ENCODE peak calls at places on chromosome 18, in four cellular contexts. One of them, this sample, is unnamed.

GRCh38 chr18:76521367-76521766 is 26.3 kb upstream of the ZNF516 start:
- DNase-seq in HepG2: no peak
- DNase-seq in K562: no peak
- DNase-seq in HEK293T: no peak
- DNase-seq in this sample: no peak

GRCh38 chr18:79321625-79322024 is 74.1 kb upstream of the NFATC1 start:
- DNase-seq in K562: no peak
- DNase-seq in HepG2: no peak
- DNase-seq in HEK293T: no peak
- DNase-seq in this sample: no peak

GRCh38 chr18:9101730-9102390 is 639 bp upstream of the NDUFV2 start:
- DNase-seq in K562: peak; percentile 61
- DNase-seq in HepG2: peak; percentile 67
- DNase-seq in HEK293T: no peak
- DNase-seq in this sample: no peak

GRCh38 chr18:6452194-6452593 is 37.5 kb upstream of the L3MBTL4 start:
- DNase-seq in HEK293T: no peak
- DNase-seq in HepG2: no peak
- DNase-seq in K562: no peak
- DNase-seq in this sample: no peak

GRCh38 chr18:21342372-21342771 is 100.3 kb downstream of the GREB1L start:
- DNase-seq in HepG2: no peak
- DNase-seq in HEK293T: no peak
- DNase-seq in K562: no peak
- DNase-seq in this sample: no peak

GRCh38 chr18:2924920-2925319 is 78.1 kb downstream of the EMILIN2 start:
- DNase-seq in HEK293T: no peak
- DNase-seq in K562: no peak
- DNase-seq in HepG2: no peak
- DNase-seq in this sample: no peak

GRCh38 chr18:76494181-76494540 is 881 bp downstream of the ZNF516 start:
- DNase-seq in HEK293T: no peak
- DNase-seq in K562: no peak
- DNase-seq in HepG2: peak; percentile 18
- DNase-seq in this sample: no peak

GRCh38 chr18:54776282-54776977 is 51.8 kb upstream of the RAB27B start:
- DNase-seq in K562: no peak
- DNase-seq in HepG2: peak; percentile 37
- DNase-seq in HEK293T: no peak
- DNase-seq in this sample: peak; percentile 12

GRCh38 chr18:374735-375168 is 106.9 kb upstream of the THOC1 start:
- DNase-seq in HEK293T: no peak
- DNase-seq in HepG2: no peak
- DNase-seq in K562: no peak
- DNase-seq in this sample: no peak

GRCh38 chr18:76488190-76488589 is 6.9 kb downstream of the ZNF516 start:
- DNase-seq in K562: no peak
- DNase-seq in HEK293T: no peak
- DNase-seq in HepG2: no peak
- DNase-seq in this sample: no peak

GRCh38 chr18:3211236-3211992 is 8.4 kb downstream of the MYOM1 start:
- DNase-seq in HepG2: peak; percentile 69
- DNase-seq in HEK293T: no peak
- DNase-seq in K562: no peak
- DNase-seq in this sample: no peak

GRCh38 chr18:8705941-8706544 is 687 bp downstream of the MTCL1 start:
- DNase-seq in HepG2: no peak
- DNase-seq in K562: no peak
- DNase-seq in HEK293T: no peak
- DNase-seq in this sample: no peak

GRCh38 chr18:1544016-1544415 is 639.3 kb downstream of the ADCYAP1 start:
- DNase-seq in K562: no peak
- DNase-seq in HEK293T: no peak
- DNase-seq in HepG2: no peak
- DNase-seq in this sample: no peak

DNA sequence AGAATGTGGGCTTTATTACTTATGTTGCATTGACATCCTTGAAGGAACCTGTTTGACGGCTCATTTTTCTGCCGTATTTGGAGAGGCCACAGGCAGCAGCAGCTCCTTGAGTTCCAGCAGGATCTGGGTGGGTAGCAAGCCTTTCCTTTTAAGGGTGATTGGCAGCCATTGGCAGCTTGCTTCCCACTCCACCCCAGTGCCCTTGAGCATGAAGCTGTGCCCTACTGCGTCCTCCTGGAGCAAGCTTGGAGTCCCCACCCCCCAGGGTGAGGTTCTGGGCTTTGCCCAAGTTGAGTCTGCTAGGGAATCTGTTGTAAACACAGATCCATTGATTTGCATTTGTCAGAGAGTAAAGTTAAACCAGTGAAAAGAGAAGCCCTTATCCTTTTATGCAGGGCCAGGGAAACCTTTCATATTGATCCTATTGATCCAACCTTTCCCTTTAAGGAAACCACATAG is 9.2 kb downstream of the ONECUT2 start:
- DNase-seq in HEK293T: no peak
- DNase-seq in K562: no peak
- DNase-seq in HepG2: no peak
- DNase-seq in this sample: no peak
- TF ChIP-seq TARDBP in HEK293T: no peak
- TF ChIP-seq TARDBP in K562: no peak
- TF ChIP-seq TARDBP in HepG2: no peak
- TF ChIP-seq TARDBP in this sample: no peak

GRCh38 chr18:48802543-48803428 is 148.0 kb downstream of the SMAD7 start:
- DNase-seq in K562: no peak
- DNase-seq in HEK293T: no peak
- DNase-seq in HepG2: no peak
- DNase-seq in this sample: no peak
- TF ChIP-seq TARDBP in K562: no peak
- TF ChIP-seq TARDBP in HEK293T: no peak
- TF ChIP-seq TARDBP in HepG2: no peak
- TF ChIP-seq TARDBP in this sample: no peak

GRCh38 chr18:50579061-50579774 is 19.3 kb downstream of the MAPK4 start:
- DNase-seq in K562: no peak
- DNase-seq in HepG2: no peak
- DNase-seq in HEK293T: no peak
- DNase-seq in this sample: no peak
- TF ChIP-seq TARDBP in K562: no peak
- TF ChIP-seq TARDBP in HepG2: no peak
- TF ChIP-seq TARDBP in HEK293T: no peak
- TF ChIP-seq TARDBP in this sample: no peak

GRCh38 chr18:74598350-74599001 is 806 bp downstream of the ZNF407 start:
- DNase-seq in HEK293T: peak; percentile 28
- DNase-seq in K562: peak; percentile 40
- DNase-seq in HepG2: peak; percentile 60
- DNase-seq in this sample: no peak
- TF ChIP-seq TARDBP in HEK293T: no peak
- TF ChIP-seq TARDBP in K562: no peak
- TF ChIP-seq TARDBP in HepG2: peak; percentile 16
- TF ChIP-seq TARDBP in this sample: no peak

GRCh38 chr18:11251891-11252270 is 102.5 kb upstream of the PIEZO2 start:
- DNase-seq in K562: no peak
- DNase-seq in HepG2: no peak
- DNase-seq in HEK293T: no peak
- DNase-seq in this sample: no peak

GRCh38 chr18:11246466-11246865 is 97.1 kb upstream of the PIEZO2 start:
- DNase-seq in K562: no peak
- DNase-seq in HEK293T: no peak
- DNase-seq in HepG2: no peak
- DNase-seq in this sample: no peak

GRCh38 chr18:11247381-11247970 is 98.1 kb upstream of the PIEZO2 start:
- DNase-seq in K562: no peak
- DNase-seq in HepG2: no peak
- DNase-seq in HEK293T: no peak
- DNase-seq in this sample: no peak

GRCh38 chr18:11246883-11247282 is 97.5 kb upstream of the PIEZO2 start:
- DNase-seq in HEK293T: no peak
- DNase-seq in HepG2: no peak
- DNase-seq in K562: no peak
- DNase-seq in this sample: no peak

GRCh38 chr18:11251229-11251890 is 102.0 kb upstream of the PIEZO2 start:
- DNase-seq in HEK293T: no peak
- DNase-seq in K562: no peak
- DNase-seq in HepG2: no peak
- DNase-seq in this sample: no peak
- TF ChIP-seq TARDBP in HEK293T: no peak
- TF ChIP-seq TARDBP in K562: no peak
- TF ChIP-seq TARDBP in HepG2: no peak
- TF ChIP-seq TARDBP in this sample: no peak

GRCh38 chr18:26575865-26576217 is 27.5 kb upstream of the KCTD1 start:
- DNase-seq in HEK293T: no peak
- DNase-seq in K562: no peak
- DNase-seq in HepG2: no peak
- DNase-seq in this sample: no peak
- TF ChIP-seq TARDBP in HEK293T: no peak
- TF ChIP-seq TARDBP in K562: no peak
- TF ChIP-seq TARDBP in HepG2: no peak
- TF ChIP-seq TARDBP in this sample: no peak

GRCh38 chr18:49609416-49610284 is 47.8 kb downstream of the LIPG start:
- DNase-seq in HepG2: no peak
- DNase-seq in HEK293T: no peak
- DNase-seq in K562: no peak
- DNase-seq in this sample: no peak
- TF ChIP-seq TARDBP in HepG2: no peak
- TF ChIP-seq TARDBP in HEK293T: no peak
- TF ChIP-seq TARDBP in K562: no peak
- TF ChIP-seq TARDBP in this sample: no peak

This sample was measured in GM12878.